ENCODE peak calls at places on chromosome 14, in eight cellular contexts. P is pancreas; V is astrocyte; H is CD4-positive, CD25-positive, alpha-beta regulatory T cell; Q is lower lobe of right lung; C is upper lobe of right lung; W is AG04449; M is A549. X is an unnamed sample.

GRCh38 chr14:62691613-62692489 is 353.4 kb downstream of the KCNH5 start:
- DNase-seq in P (peak), V (peak), H (no peak), Q (no peak), C (no peak), W (peak), M (peak), X (no peak)

GRCh38 chr14:103680491-103681231 is 34.6 kb downstream of the XRCC3 start:
- DNase-seq in P (no peak), V (no peak), H (no peak), Q (no peak), C (no peak), W (no peak), M (no peak), X (no peak)

GRCh38 chr14:74579447-74580274 is 32.4 kb downstream of the LTBP2 start:
- DNase-seq in P (no peak), V (peak), H (no peak), Q (no peak), C (no peak), W (peak), M (peak), X (no peak)

GRCh38 chr14:71529855-71530254 is 402.4 kb upstream of the RGS6 start:
- DNase-seq in P (peak), V (peak), H (no peak), Q (no peak), C (no peak), W (no peak), M (no peak), X (peak)

GRCh38 chr14:95265106-95266094 is 54.3 kb downstream of the CLMN start:
- DNase-seq in P (peak), V (peak), H (no peak), Q (no peak), C (no peak), W (peak), M (peak), X (peak)

GRCh38 chr14:51356381-51356780 is 116.3 kb downstream of the TMX1 start:
- DNase-seq in P (no peak), V (no peak), H (no peak), Q (no peak), C (no peak), W (no peak), M (no peak), X (no peak)

GRCh38 chr14:33486499-33486898 is 464.4 kb downstream of the EGLN3 start:
- DNase-seq in P (no peak), V (no peak), H (no peak), Q (no peak), C (no peak), W (no peak), M (no peak), X (no peak)

GRCh38 chr14:32693114-32693513 is 245.6 kb upstream of the NPAS3 start:
- DNase-seq in P (no peak), V (peak), H (no peak), Q (no peak), C (no peak), W (no peak), M (no peak), X (no peak)

GRCh38 chr14:50770586-50770985 is 60.4 kb downstream of the NIN start:
- DNase-seq in P (no peak), V (no peak), H (no peak), Q (no peak), C (no peak), W (no peak), M (no peak), X (no peak)

GRCh38 chr14:81427348-81428058 is 27.4 kb upstream of the STON2 start:
- DNase-seq in P (no peak), V (no peak), H (no peak), Q (peak), C (no peak), W (no peak), M (no peak), X (peak)

GRCh38 chr14:59419383-59419782 is 45.8 kb downstream of the GPR135 start:
- DNase-seq in P (no peak), V (no peak), H (no peak), Q (no peak), C (no peak), W (no peak), M (no peak), X (no peak)

GRCh38 chr14:68638056-68638816 is 154.6 kb downstream of the ZFP36L1 start:
- DNase-seq in P (no peak), V (no peak), H (no peak), Q (no peak), C (peak), W (no peak), M (no peak), X (no peak)

GRCh38 chr14:53149656-53150319 is 3.3 kb downstream of the DDHD1 start:
- DNase-seq in P (no peak), V (no peak), H (no peak), Q (no peak), C (no peak), W (no peak), M (no peak), X (no peak)

GRCh38 chr14:74532246-74532645 is 38.7 kb downstream of the ISCA2 start:
- DNase-seq in P (no peak), V (no peak), H (no peak), Q (no peak), C (no peak), W (no peak), M (no peak), X (no peak)

GRCh38 chr14:51597511-51597920 is 54.2 kb upstream of the FRMD6 start:
- DNase-seq in P (no peak), V (peak), H (no peak), Q (no peak), C (no peak), W (peak), M (no peak), X (no peak)

GRCh38 chr14:24734917-24735500 is 101.0 kb upstream of the GZMB start:
- DNase-seq in P (peak), V (peak), H (no peak), Q (no peak), C (no peak), W (no peak), M (peak), X (peak)

GRCh38 chr14:26598672-26599131 is 869 bp upstream of the NOVA1 start:
- DNase-seq in P (no peak), V (no peak), H (no peak), Q (no peak), C (no peak), W (no peak), M (peak), X (peak)

GRCh38 chr14:100305446-100306255 is 593 bp downstream of the SLC25A29 start:
- DNase-seq in P (peak), V (no peak), H (peak), Q (peak), C (peak), W (no peak), M (no peak), X (peak)

GRCh38 chr14:49954171-49954631 is 61.3 kb downstream of the ARF6 start:
- DNase-seq in P (no peak), V (no peak), H (no peak), Q (peak), C (no peak), W (peak), M (peak), X (no peak)

GRCh38 chr14:69518341-69519101 is 34.0 kb downstream of the PLEKHD1 start:
- DNase-seq in P (no peak), V (no peak), H (no peak), Q (peak), C (peak), W (no peak), M (no peak), X (no peak)

GRCh38 chr14:68955164-68955921 is 23.8 kb downstream of the ACTN1 start:
- DNase-seq in P (no peak), V (no peak), H (no peak), Q (no peak), C (no peak), W (no peak), M (no peak), X (no peak)

GRCh38 chr14:24456980-24457379 is 14.4 kb upstream of the SDR39U1 start:
- DNase-seq in P (no peak), V (no peak), H (no peak), Q (no peak), C (no peak), W (no peak), M (no peak), X (no peak)

GRCh38 chr14:99986416-99986815 is 78.8 kb upstream of the EVL start:
- DNase-seq in P (no peak), V (no peak), H (no peak), Q (no peak), C (no peak), W (peak), M (no peak), X (no peak)

GRCh38 chr14:101590616-101591015 is 29.3 kb downstream of the DIO3 start:
- DNase-seq in P (no peak), V (no peak), H (no peak), Q (no peak), C (peak), W (no peak), M (no peak), X (no peak)

GRCh38 chr14:78758333-78758732 is 588.2 kb downstream of the NRXN3 start:
- DNase-seq in P (no peak), V (peak), H (no peak), Q (no peak), C (no peak), W (no peak), M (peak), X (peak)

GRCh38 chr14:56131004-56131864 is 13.0 kb downstream of the PELI2 start:
- DNase-seq in P (no peak), V (no peak), H (no peak), Q (no peak), C (no peak), W (no peak), M (no peak), X (peak)

DNA sequence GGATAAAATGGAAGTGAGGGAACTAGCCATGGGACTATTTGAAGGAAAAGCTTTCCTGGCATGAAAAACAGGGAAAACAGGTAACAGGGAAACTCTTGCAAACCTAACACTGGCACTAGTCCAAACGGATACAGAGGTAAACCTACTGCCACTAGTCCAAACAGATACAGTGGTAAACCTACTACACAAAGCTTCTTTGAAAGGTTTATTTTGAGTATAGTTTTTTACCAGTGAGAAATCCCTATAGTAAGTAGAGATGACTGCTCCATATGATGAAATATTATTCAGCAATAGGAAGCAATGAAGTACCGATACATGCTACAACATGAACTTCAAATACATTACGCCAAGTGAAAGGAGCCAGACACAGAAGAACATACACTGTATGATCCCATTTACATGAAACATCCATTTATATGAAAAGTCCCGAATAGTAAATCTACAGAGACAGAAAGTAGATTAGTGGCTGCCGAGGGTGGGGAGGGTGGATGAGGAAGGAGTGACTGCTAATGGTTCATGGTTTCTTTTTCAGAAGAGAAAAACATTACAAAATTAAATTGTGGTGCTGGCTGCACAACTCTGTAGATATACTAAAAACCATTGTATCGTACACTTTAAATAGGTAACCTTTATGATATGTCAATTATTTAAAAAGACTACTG is 25.5 kb downstream of the SPTLC2 start:
- DNase-seq in P (no peak), V (no peak), H (no peak), Q (no peak), C (no peak), W (no peak), M (no peak), X (no peak)
- H3K4me3 ChIP-seq in P (no peak), V (no peak), H (no peak), Q (no peak), C (no peak), W (no peak), M (no peak), X (no peak)

GRCh38 chr14:23306113-23306411 is 571 bp upstream of the BCL2L2 start:
- DNase-seq in P (no peak), V (no peak), H (no peak), Q (no peak), C (no peak), W (no peak), M (no peak), X (no peak)
- H3K4me3 ChIP-seq in P (peak), V (peak), H (no peak), Q (peak), C (peak), W (peak), M (peak), X (peak)

GRCh38 chr14:37974421-37974820 is 233.3 kb upstream of the SSTR1 start:
- DNase-seq in P (no peak), V (no peak), H (no peak), Q (no peak), C (no peak), W (no peak), M (no peak), X (no peak)
- H3K4me3 ChIP-seq in P (no peak), V (no peak), H (no peak), Q (no peak), C (no peak), W (no peak), M (no peak), X (no peak)

DNA sequence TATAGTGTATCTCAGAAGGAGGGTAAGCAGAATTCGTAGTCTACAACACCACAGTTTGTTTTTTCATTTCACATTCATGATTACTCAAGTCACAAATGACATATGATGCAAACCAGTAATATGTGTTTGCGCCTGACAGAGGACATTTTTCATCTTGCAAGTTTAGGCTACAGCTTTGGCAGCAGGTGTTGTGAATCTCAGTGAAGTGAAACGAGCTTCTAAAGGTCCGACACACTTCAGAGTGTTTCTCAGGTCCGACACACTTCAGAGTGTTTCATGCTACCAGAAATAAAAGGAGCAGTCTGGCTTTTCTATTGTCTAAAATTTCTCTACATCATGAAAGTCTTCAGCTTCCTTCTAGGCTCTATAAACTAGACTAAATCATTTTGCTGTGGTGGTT is 22.7 kb downstream of the CLEC14A start:
- DNase-seq in P (no peak), V (no peak), H (no peak), Q (no peak), C (no peak), W (no peak), M (no peak), X (no peak)
- H3K4me3 ChIP-seq in P (no peak), V (no peak), H (no peak), Q (no peak), C (no peak), W (no peak), M (no peak), X (no peak)

X was measured in BE2C.